ENCODE peak calls at places on chromosomes 16 and 17, in six cellular contexts. Q is heart left ventricle, X is Peyer's patch, B is IMR-90, G is thyroid gland, A is A549. S is an unnamed sample.

GRCh38 chr17:1789936-1790335 is 28.1 kb downstream of the SERPINF1 start:
- DNase-seq in Q (no peak), X (no peak), B (no peak), G (no peak), A (no peak), S (no peak)

GRCh38 chr17:13601317-13601775 is 383 bp downstream of the HS3ST3A1 start:
- DNase-seq in Q (peak; percentile 59), X (no peak), B (no peak), G (no peak), A (no peak), S (no peak)

GRCh38 chr16:57798267-57798810 is 4.0 kb downstream of the KIFC3 start:
- DNase-seq in Q (peak; percentile 55), X (no peak), B (no peak), G (no peak), A (no peak), S (no peak)

GRCh38 chr16:46814790-46815189 is 16.2 kb downstream of the C16orf87 start:
- DNase-seq in Q (no peak), X (no peak), B (no peak), G (no peak), A (no peak), S (no peak)

GRCh38 chr17:28724500-28725165 is 1.4 kb downstream of the TLCD1 start:
- DNase-seq in Q (peak; percentile 28), X (no peak), B (no peak), G (no peak), A (peak; percentile 47), S (no peak)

GRCh38 chr16:28538733-28539596 is at the start of gene NUPR1:
- DNase-seq in Q (peak; percentile 90), X (peak; percentile 89), B (peak; percentile 97), G (peak; percentile 98), A (peak; percentile 85), S (peak; percentile 98)

GRCh38 chr17:67476787-67477335 is 99.8 kb downstream of the PITPNC1 start:
- DNase-seq in Q (no peak), X (no peak), B (no peak), G (no peak), A (no peak), S (no peak)

GRCh38 chr16:64162613-64163375 is 959.1 kb downstream of the CDH11 start:
- DNase-seq in Q (no peak), X (no peak), B (no peak), G (no peak), A (no peak), S (no peak)

GRCh38 chr16:20792216-20792615 is 14.1 kb downstream of the ERI2 start:
- DNase-seq in Q (no peak), X (no peak), B (peak; percentile 6), G (no peak), A (no peak), S (no peak)

GRCh38 chr16:89410322-89410721 is 80.0 kb downstream of the ANKRD11 start:
- DNase-seq in Q (no peak), X (no peak), B (no peak), G (no peak), A (no peak), S (no peak)

GRCh38 chr16:31473300-31474052 is 1.5 kb downstream of the TGFB1I1 start:
- DNase-seq in Q (no peak), X (no peak), B (no peak), G (no peak), A (no peak), S (no peak)

GRCh38 chr16:4381935-4382794 is 10.5 kb downstream of the VASN start:
- DNase-seq in Q (no peak), X (no peak), B (no peak), G (no peak), A (no peak), S (no peak)

GRCh38 chr17:65389956-65390355 is 171.5 kb downstream of the AXIN2 start:
- DNase-seq in Q (no peak), X (no peak), B (peak; percentile 68), G (no peak), A (no peak), S (no peak)

GRCh38 chr17:12209792-12210191 is 189.1 kb downstream of the MAP2K4 start:
- DNase-seq in Q (no peak), X (no peak), B (no peak), G (no peak), A (no peak), S (no peak)

GRCh38 chr16:17386229-17386628 is 84.5 kb downstream of the XYLT1 start:
- DNase-seq in Q (no peak), X (no peak), B (no peak), G (no peak), A (no peak), S (no peak)

GRCh38 chr17:82882715-82883446 is 43.1 kb upstream of the ZNF750 start:
- DNase-seq in Q (peak; percentile 75), X (peak; percentile 85), B (no peak), G (no peak), A (no peak), S (no peak)

GRCh38 chr17:781920-782731 is at the start of the genes GLOD4 and MRM3:
- DNase-seq in Q (peak; percentile 96), X (peak; percentile 98), B (peak; percentile 85), G (peak; percentile 93), A (peak; percentile 91), S (peak; percentile 94)
- TF ChIP-seq POLR2A in Q (no peak), X (peak; percentile 68), B (peak; percentile 58), G (peak; percentile 67), A (peak; percentile 96), S (peak; percentile 78)

GRCh38 chr17:72578817-72579470 is 458.1 kb downstream of the SOX9 start:
- DNase-seq in Q (no peak), X (no peak), B (no peak), G (no peak), A (no peak), S (no peak)

GRCh38 chr17:72576289-72576759 is 455.5 kb downstream of the SOX9 start:
- DNase-seq in Q (no peak), X (no peak), B (no peak), G (no peak), A (no peak), S (no peak)

GRCh38 chr17:72579990-72580320 is 459.1 kb downstream of the SOX9 start:
- DNase-seq in Q (no peak), X (no peak), B (no peak), G (no peak), A (no peak), S (no peak)

GRCh38 chr17:72575542-72576233 is 454.9 kb downstream of the SOX9 start:
- DNase-seq in Q (no peak), X (no peak), B (no peak), G (no peak), A (no peak), S (no peak)

GRCh38 chr17:72580321-72581127 is 459.7 kb downstream of the SOX9 start:
- DNase-seq in Q (no peak), X (peak; percentile 56), B (no peak), G (peak; percentile 24), A (peak; percentile 50), S (peak; percentile 66)
- TF ChIP-seq POLR2A in Q (no peak), X (no peak), B (no peak), G (no peak), A (no peak), S (no peak)

GRCh38 chr17:75181608-75182318 is 996 bp downstream of the SUMO2 start:
- DNase-seq in Q (no peak), X (peak; percentile 62), B (no peak), G (peak; percentile 11), A (no peak), S (no peak)

GRCh38 chr17:75183999-75184884 is 1.5 kb upstream of the SUMO2 start:
- DNase-seq in Q (no peak), X (no peak), B (no peak), G (no peak), A (no peak), S (no peak)

GRCh38 chr17:75181110-75181509 is 1.6 kb downstream of the SUMO2 start:
- DNase-seq in Q (no peak), X (no peak), B (no peak), G (no peak), A (no peak), S (no peak)

GRCh38 chr17:75182319-75182568 is 515 bp downstream of the SUMO2 start:
- DNase-seq in Q (peak; percentile 60), X (no peak), B (no peak), G (no peak), A (no peak), S (no peak)

GRCh38 chr17:75182569-75183436 is at the start of gene SUMO2:
- DNase-seq in Q (peak; percentile 98), X (peak; percentile 97), B (peak; percentile 94), G (peak; percentile 94), A (peak; percentile 98), S (peak; percentile 96)
- TF ChIP-seq POLR2A in Q (no peak), X (peak; percentile 71), B (peak; percentile 58), G (peak; percentile 89), A (peak; percentile 67), S (peak; percentile 57)

GRCh38 chr17:73384926-73385325 is 73.1 kb upstream of the CDC42EP4 start:
- DNase-seq in Q (no peak), X (no peak), B (no peak), G (no peak), A (no peak), S (no peak)

GRCh38 chr17:73380439-73381106 is 68.8 kb upstream of the CDC42EP4 start:
- DNase-seq in Q (no peak), X (no peak), B (no peak), G (no peak), A (no peak), S (no peak)

GRCh38 chr17:73376152-73376551 is 64.4 kb upstream of the CDC42EP4 start:
- DNase-seq in Q (no peak), X (no peak), B (no peak), G (no peak), A (no peak), S (no peak)

GRCh38 chr17:73379814-73380213 is 68.0 kb upstream of the CDC42EP4 start:
- DNase-seq in Q (no peak), X (no peak), B (no peak), G (no peak), A (no peak), S (no peak)

GRCh38 chr17:73378974-73379470 is 67.2 kb upstream of the CDC42EP4 start:
- DNase-seq in Q (no peak), X (no peak), B (no peak), G (no peak), A (no peak), S (no peak)
- TF ChIP-seq POLR2A in Q (no peak), X (no peak), B (no peak), G (no peak), A (no peak), S (no peak)

GRCh38 chr16:695355-696089 is 5.3 kb upstream of the WDR24 start:
- DNase-seq in Q (no peak), X (peak; percentile 87), B (no peak), G (peak; percentile 97), A (peak; percentile 78), S (peak; percentile 74)
- TF ChIP-seq POLR2A in Q (no peak), X (no peak), B (no peak), G (peak; percentile 31), A (peak; percentile 42), S (no peak)